ENCODE peak calls at places on chromosomes 2 and 18, in seven cellular contexts. E, P, X, O, U, R and K are unnamed samples.

GRCh38 chr2:127810156-127810636 is 775 bp downstream of the WDR33 start:
- DNase-seq in O (peak), U (peak), P (no peak), E (no peak), R (no peak), X (no peak), K (no peak)

GRCh38 chr2:230130668-230131364 is 62.1 kb upstream of the SLC16A14 start:
- DNase-seq in P (no peak), U (peak), O (peak), E (no peak), R (no peak), X (no peak), K (no peak)

GRCh38 chr2:10225291-10226031 is 77.2 kb upstream of the HPCAL1 start:
- DNase-seq in O (no peak), E (no peak), X (no peak), R (no peak), P (no peak), U (peak), K (no peak)

GRCh38 chr2:85737481-85737880 is 16.3 kb upstream of the ATOH8 start:
- DNase-seq in E (no peak), O (peak), X (no peak), P (no peak), U (peak), R (no peak), K (no peak)

GRCh38 chr2:84957771-84958134 is 13.2 kb upstream of the KCMF1 start:
- DNase-seq in E (no peak), O (no peak), U (no peak), X (no peak), P (no peak), R (no peak), K (no peak)

GRCh38 chr2:157150747-157151146 is 106.8 kb upstream of the GALNT5 start:
- DNase-seq in P (no peak), E (no peak), R (no peak), U (no peak), X (no peak), O (peak), K (peak)

GRCh38 chr2:33412920-33413319 is 63.5 kb upstream of the RASGRP3 start:
- DNase-seq in X (no peak), O (peak), P (no peak), U (no peak), E (no peak), R (no peak), K (no peak)

GRCh38 chr18:78561757-78562445 is 417.7 kb upstream of the SALL3 start:
- DNase-seq in U (no peak), X (no peak), P (no peak), O (no peak), R (no peak), E (no peak), K (no peak)

GRCh38 chr2:7026740-7027139 is 109.5 kb downstream of the RNF144A start:
- DNase-seq in O (no peak), E (no peak), U (peak), X (no peak), P (no peak), R (peak), K (no peak)

GRCh38 chr2:121076885-121077549 is 208.0 kb downstream of the TFCP2L1 start:
- DNase-seq in U (peak), X (peak), R (peak), O (peak), E (peak), P (peak), K (peak)

GRCh38 chr18:58310517-58310916 is 266.5 kb downstream of the NEDD4L start:
- DNase-seq in E (no peak), P (peak), X (peak), R (peak), O (no peak), U (no peak), K (no peak)

GRCh38 chr2:241363316-241363879 is 7.3 kb downstream of the FARP2 start:
- DNase-seq in R (no peak), O (no peak), E (no peak), U (no peak), X (no peak), P (no peak), K (no peak)

GRCh38 chr2:236286866-236287545 is 22.8 kb upstream of the ASB18 start:
- DNase-seq in P (no peak), X (no peak), E (no peak), O (peak), U (peak), R (no peak), K (no peak)

GRCh38 chr2:151478011-151478410 is 68.3 kb downstream of the RIF1 start:
- DNase-seq in X (no peak), E (no peak), O (peak), U (no peak), P (no peak), R (no peak), K (no peak)

GRCh38 chr18:62788111-62788510 is 72.8 kb downstream of the PHLPP1 start:
- DNase-seq in O (no peak), P (no peak), R (no peak), X (no peak), U (peak), E (no peak), K (no peak)

GRCh38 chr2:120528693-120529076 is 182.7 kb downstream of the INHBB start:
- DNase-seq in X (no peak), E (no peak), O (no peak), P (no peak), R (no peak), U (no peak), K (no peak)

GRCh38 chr2:36561223-36561944 is 36.6 kb downstream of the FEZ2 start:
- DNase-seq in P (no peak), X (no peak), R (no peak), O (peak), E (no peak), U (peak), K (no peak)

GRCh38 chr18:77059294-77059916 is 73.2 kb downstream of the MBP start:
- DNase-seq in R (peak), P (no peak), X (no peak), U (peak), O (peak), E (no peak), K (no peak)

GRCh38 chr18:59695551-59695950 is 1.7 kb downstream of the CCBE1 start:
- DNase-seq in P (no peak), E (no peak), X (no peak), R (no peak), U (no peak), O (peak), K (no peak)

GRCh38 chr2:62144689-62145477 is 51.0 kb upstream of the B3GNT2 start:
- DNase-seq in U (no peak), E (no peak), O (no peak), P (no peak), R (no peak), X (no peak), K (no peak)

GRCh38 chr2:216765810-216766259 is 70.5 kb upstream of the IGFBP5 start:
- DNase-seq in U (peak), R (peak), P (no peak), O (no peak), X (no peak), E (no peak), K (no peak)

GRCh38 chr18:24460388-24460787 is at the start of gene HRH4:
- DNase-seq in X (no peak), E (no peak), R (no peak), U (no peak), O (no peak), P (no peak), K (no peak)

GRCh38 chr2:8125741-8126691 is 555.8 kb upstream of the ID2 start:
- DNase-seq in E (no peak), U (no peak), R (no peak), X (no peak), O (no peak), P (no peak), K (no peak)

GRCh38 chr2:28648147-28648546 is 103.5 kb upstream of the PPP1CB start:
- DNase-seq in U (no peak), X (no peak), E (no peak), O (no peak), P (no peak), R (no peak), K (no peak)

GRCh38 chr2:18119883-18120282 is 241.4 kb downstream of the KCNS3 start:
- DNase-seq in O (no peak), X (no peak), P (no peak), U (no peak), R (no peak), E (no peak), K (no peak)

GRCh38 chr18:60549338-60549960 is 176.9 kb upstream of the MC4R start:
- DNase-seq in U (no peak), X (no peak), P (no peak), R (peak), E (no peak), O (peak), K (no peak)

GRCh38 chr2:121162893-121163292 is 122.1 kb downstream of the TFCP2L1 start:
- DNase-seq in E (no peak), R (no peak), O (no peak), X (no peak), P (no peak), U (no peak), K (no peak)

GRCh38 chr2:112251211-112251721 is 3.6 kb downstream of the ZC3H8 start:
- DNase-seq in U (no peak), X (no peak), R (no peak), E (no peak), O (no peak), P (no peak), K (no peak)

GRCh38 chr2:183078163-183078466 is 432 bp upstream of the DUSP19 start:
- DNase-seq in P (no peak), O (no peak), U (no peak), E (no peak), R (no peak), X (no peak), K (no peak)

GRCh38 chr2:16640867-16641266 is 24.8 kb downstream of the CYRIA start:
- DNase-seq in E (no peak), U (no peak), X (no peak), R (no peak), O (no peak), P (no peak), K (no peak)

GRCh38 chr2:55718165-55719008 is 24.7 kb upstream of the PNPT1 start:
- DNase-seq in U (peak), X (peak), P (no peak), E (no peak), R (peak), O (peak), K (no peak)

GRCh38 chr18:28177828-28178635 is 1.1 kb upstream of the CDH2 start:
- DNase-seq in E (no peak), X (no peak), R (peak), P (no peak), O (peak), U (peak), K (peak)

GRCh38 chr2:231189171-231189530 is 9.3 kb upstream of the ARMC9 start:
- DNase-seq in R (no peak), E (no peak), O (no peak), X (no peak), P (no peak), U (no peak), K (no peak)

GRCh38 chr18:13420969-13421686 is 202.6 kb downstream of the LDLRAD4 start:
- DNase-seq in P (no peak), R (no peak), U (no peak), X (no peak), O (no peak), E (no peak), K (no peak)

GRCh38 chr2:11140492-11140891 is 14.8 kb upstream of the SLC66A3 start:
- DNase-seq in R (no peak), X (no peak), P (no peak), E (no peak), U (no peak), O (peak), K (no peak)

GRCh38 chr2:72153026-72153791 is 5.5 kb upstream of the CYP26B1 start:
- DNase-seq in U (peak), O (no peak), X (no peak), E (no peak), R (no peak), P (no peak), K (no peak)

GRCh38 chr2:239230318-239231052 is 170.3 kb downstream of the HDAC4 start:
- DNase-seq in O (no peak), X (no peak), P (no peak), R (no peak), E (no peak), U (no peak), K (no peak)

GRCh38 chr2:128755693-128756371 is 437.2 kb upstream of the HS6ST1 start:
- DNase-seq in E (no peak), O (no peak), P (no peak), X (no peak), U (no peak), R (no peak), K (no peak)

GRCh38 chr2:82790277-82791021 is 1668.6 kb downstream of the SUCLG1 start:
- DNase-seq in X (no peak), O (peak), R (no peak), U (no peak), P (no peak), E (no peak), K (no peak)